ENCODE peak calls at places on chromosomes 13 and 19, in five cellular contexts. D, V, K, B and J are unnamed samples.

GRCh38 chr13:89726690-89727435 is 1620.6 kb upstream of the MIR17HG start:
- DNase-seq in D (no peak), K (no peak), B (no peak), V (no peak), J (peak; percentile 6)

GRCh38 chr13:76812971-76813691 is 73.1 kb downstream of the KCTD12 start:
- DNase-seq in K (no peak), V (no peak), B (no peak), D (peak; percentile 65), J (no peak)

GRCh38 chr19:4518345-4519171 is at the start of gene PLIN4:
- DNase-seq in V (no peak), D (no peak), B (no peak), K (no peak), J (peak; percentile 73)

GRCh38 chr13:100301418-100301817 is 212.5 kb downstream of the PCCA start:
- DNase-seq in B (no peak), V (no peak), K (no peak), D (no peak), J (no peak)

GRCh38 chr13:77919351-77920294 is 992 bp upstream of the EDNRB start:
- DNase-seq in K (no peak), D (no peak), V (no peak), B (peak; percentile 5), J (no peak)

GRCh38 chr19:20513179-20513934 is 52.2 kb downstream of the ZNF737 start:
- DNase-seq in V (no peak), K (no peak), D (no peak), B (no peak), J (no peak)

GRCh38 chr19:18419195-18419698 is at the start of gene SSBP4:
- DNase-seq in B (no peak), V (peak; percentile 95), D (no peak), K (no peak), J (no peak)

GRCh38 chr19:6047741-6048231 is 62.5 kb downstream of the RFX2 start:
- DNase-seq in D (no peak), B (no peak), K (no peak), V (peak; percentile 65), J (no peak)

GRCh38 chr19:16327911-16328823 is 3.5 kb downstream of the KLF2 start:
- DNase-seq in B (no peak), K (no peak), V (no peak), D (peak; percentile 91), J (no peak)

GRCh38 chr19:6519289-6519688 is 11.5 kb upstream of the TNFSF9 start:
- DNase-seq in V (no peak), D (no peak), B (peak; percentile 69), K (no peak), J (no peak)

GRCh38 chr19:10872551-10873107 is 1.3 kb downstream of the CARM1 start:
- DNase-seq in V (no peak), B (no peak), D (no peak), K (no peak), J (no peak)

GRCh38 chr19:10871711-10872550 is 578 bp downstream of the CARM1 start:
- DNase-seq in V (peak; percentile 49), D (peak; percentile 53), B (no peak), K (no peak), J (peak; percentile 51)

GRCh38 chr19:10868872-10869547 is 2.3 kb upstream of the CARM1 start:
- DNase-seq in V (no peak), K (no peak), B (no peak), D (no peak), J (no peak)

GRCh38 chr19:10870955-10871603 is at the start of gene CARM1:
- DNase-seq in K (peak; percentile 79), B (peak; percentile 84), V (peak; percentile 99), D (peak; percentile 98), J (peak; percentile 97)

DNA sequence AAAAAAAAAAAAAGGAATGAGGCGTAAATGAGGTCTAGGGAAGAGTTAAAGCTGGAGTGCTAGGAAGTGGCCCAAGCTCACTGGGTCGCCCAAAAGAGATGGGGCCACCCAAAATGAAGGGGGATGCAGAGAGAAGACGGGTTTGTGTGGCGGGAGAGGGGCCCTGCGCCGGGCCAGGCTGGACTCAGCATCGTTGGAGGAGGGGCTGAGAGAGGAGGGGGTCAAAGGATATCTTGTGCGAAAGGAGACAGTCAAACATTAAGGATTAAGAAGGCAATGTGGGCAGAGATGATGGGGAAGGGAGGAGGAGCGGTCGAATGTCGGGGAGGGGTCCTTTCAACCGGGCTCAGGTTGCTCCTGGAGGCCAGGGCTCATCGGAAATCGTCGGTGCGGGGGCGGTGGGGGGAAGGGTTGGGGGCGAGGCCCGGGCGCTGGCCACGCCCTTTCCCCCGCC is 825 bp upstream of the CARM1 start:
- DNase-seq in D (no peak), B (no peak), V (no peak), K (no peak), J (no peak)
- TF ChIP-seq POLR2A in D (no peak), B (peak; percentile 43), V (peak; percentile 63), K (peak; percentile 46), J (peak; percentile 19)

GRCh38 chr19:11680689-11681302 is 58.0 kb downstream of the ZNF823 start:
- DNase-seq in K (no peak), V (no peak), D (no peak), B (no peak), J (no peak)
- TF ChIP-seq POLR2A in K (no peak), V (no peak), D (no peak), B (no peak), J (no peak)

GRCh38 chr13:102311901-102312300 is 89.9 kb downstream of the FGF14 start:
- DNase-seq in D (no peak), B (no peak), V (no peak), K (no peak), J (no peak)
- TF ChIP-seq POLR2A in D (no peak), B (no peak), V (no peak), K (no peak), J (no peak)

GRCh38 chr19:50837300-50837699 is 3.9 kb upstream of the KLK15 start:
- DNase-seq in B (no peak), V (no peak), D (no peak), K (no peak), J (no peak)

GRCh38 chr19:50836543-50837195 is 3.3 kb upstream of the KLK15 start:
- DNase-seq in D (no peak), K (no peak), V (no peak), B (no peak), J (no peak)

GRCh38 chr19:50835103-50835784 is 1.9 kb upstream of the KLK15 start:
- DNase-seq in B (peak; percentile 51), K (no peak), V (no peak), D (no peak), J (no peak)

GRCh38 chr19:50833802-50834167 is 411 bp upstream of the KLK15 start:
- DNase-seq in V (no peak), B (no peak), D (no peak), K (no peak), J (no peak)

DNA sequence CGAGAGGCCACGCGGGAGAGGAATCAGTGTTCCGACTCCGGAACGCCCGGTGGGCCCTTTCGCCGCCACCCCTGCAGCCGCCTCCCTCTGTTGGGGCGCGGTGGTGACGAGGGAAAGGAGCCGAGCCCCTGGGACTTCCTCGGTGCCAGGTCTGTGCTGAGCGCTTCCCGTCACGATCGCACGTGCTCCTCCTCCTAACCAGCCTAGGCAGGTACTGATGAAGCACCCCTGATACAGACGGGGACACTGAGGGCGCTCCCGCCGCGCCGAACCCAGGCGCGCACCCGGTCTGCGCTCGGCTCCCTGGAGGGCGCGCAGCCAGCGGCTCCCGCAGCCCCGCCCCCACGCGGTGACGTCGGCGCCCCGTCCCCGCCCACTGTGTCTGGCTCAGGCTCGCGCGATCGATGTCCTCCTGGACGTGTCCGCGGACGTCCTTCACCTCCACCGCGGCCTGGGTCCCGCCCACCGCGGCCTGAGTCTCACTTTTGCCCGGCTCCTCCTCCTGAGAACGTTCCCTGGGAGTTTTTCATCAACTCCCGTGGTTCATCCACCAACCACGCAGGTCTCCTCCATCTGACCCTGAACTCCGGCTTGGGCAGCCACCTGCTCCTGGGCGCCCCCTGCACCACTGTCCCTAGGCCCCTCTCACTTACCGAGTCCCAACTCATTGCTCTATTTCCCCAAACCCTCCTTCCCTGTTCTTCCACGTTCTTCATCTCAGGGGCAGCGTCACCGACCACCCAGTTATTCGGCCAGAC is 2.6 kb upstream of the KLK15 start:
- DNase-seq in D (no peak), B (peak; percentile 95), V (peak; percentile 93), K (peak; percentile 26), J (peak; percentile 98)
- TF ChIP-seq POLR2A in D (no peak), B (peak; percentile 97), V (peak; percentile 83), K (peak; percentile 89), J (peak; percentile 90)

GRCh38 chr13:109408596-109409382 is 377.6 kb downstream of the IRS2 start:
- DNase-seq in K (no peak), B (no peak), D (no peak), V (no peak), J (no peak)
- TF ChIP-seq POLR2A in K (no peak), B (no peak), D (no peak), V (no peak), J (no peak)

DNA sequence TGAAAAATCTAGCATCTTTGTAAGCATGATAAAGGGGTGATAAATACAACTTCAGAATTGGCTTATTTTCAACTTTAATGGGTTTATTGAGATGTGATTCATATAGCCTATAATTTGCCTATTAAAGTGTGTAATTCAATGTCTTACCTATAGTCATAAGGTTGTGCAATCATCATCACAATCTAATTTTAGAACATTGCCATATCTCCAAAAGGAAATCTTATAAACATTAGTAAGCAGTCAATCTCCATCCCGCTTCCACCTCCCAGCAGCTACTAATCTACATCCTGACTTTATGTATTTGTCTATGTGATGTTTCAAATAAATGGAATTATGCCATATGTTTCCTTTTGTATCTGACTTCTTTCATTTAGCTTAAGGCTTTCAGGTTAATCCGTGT is 145.2 kb upstream of the KLHL1 start:
- DNase-seq in V (no peak), D (no peak), B (no peak), K (no peak), J (no peak)
- TF ChIP-seq POLR2A in V (no peak), D (no peak), B (no peak), K (no peak), J (no peak)

GRCh38 chr19:506404-507285 is 652 bp upstream of the TPGS1 start:
- DNase-seq in B (peak; percentile 95), D (no peak), V (peak; percentile 99), K (peak; percentile 97), J (peak; percentile 99)
- TF ChIP-seq POLR2A in B (peak; percentile 6), D (no peak), V (no peak), K (peak; percentile 76), J (no peak)

GRCh38 chr13:111539791-111540446 is 219.5 kb downstream of the TEX29 start:
- DNase-seq in D (no peak), K (no peak), B (no peak), V (no peak), J (no peak)

GRCh38 chr13:111540486-111540885 is 220.0 kb downstream of the TEX29 start:
- DNase-seq in K (no peak), B (no peak), D (no peak), V (no peak), J (no peak)

GRCh38 chr13:111541752-111542529 is 221.5 kb downstream of the TEX29 start:
- DNase-seq in B (no peak), K (no peak), D (no peak), V (no peak), J (no peak)

GRCh38 chr13:111541345-111541744 is 220.9 kb downstream of the TEX29 start:
- DNase-seq in V (no peak), D (no peak), B (no peak), K (no peak), J (no peak)

GRCh38 chr13:111542530-111543341 is 222.3 kb downstream of the TEX29 start:
- DNase-seq in D (no peak), V (no peak), K (no peak), B (no peak), J (no peak)
- TF ChIP-seq POLR2A in D (no peak), V (no peak), K (no peak), B (no peak), J (no peak)